ENCODE peak calls at places on chromosome 20, in eight cellular contexts. I is ovary, N is GM10248, X is breast epithelium, M is HFFc6, W is LNCaP clone FGC, C is brain microvascular endothelial cell, A is epithelial cell of esophagus. D is an unnamed sample.
A peak's percentile ranks its signal among the peaks of the same experiment; 100 is the strongest.

GRCh38 chr20:19735446-19735845 is 22.6 kb upstream of the RIN2 start:
- DNase-seq in M (peak; percentile 73), W (no peak), C (peak; percentile 88), I (peak; percentile 72), X (peak; percentile 52), N (no peak), A (peak; percentile 98), D (no peak)

GRCh38 chr20:52829111-52829510 is 143.0 kb upstream of the TSHZ2 start:
- DNase-seq in N (no peak), M (no peak), C (no peak), W (no peak), X (no peak), I (no peak), A (no peak), D (no peak)

GRCh38 chr20:48689388-48689787 is 138.4 kb downstream of the PREX1 start:
- DNase-seq in C (no peak), N (no peak), X (no peak), I (no peak), M (no peak), W (no peak), A (no peak), D (no peak)

GRCh38 chr20:41654884-41655283 is 36.7 kb upstream of the CHD6 start:
- DNase-seq in A (peak; percentile 42), I (no peak), M (no peak), C (peak; percentile 37), N (no peak), W (no peak), X (no peak), D (no peak)

GRCh38 chr20:23653400-23653938 is 15.7 kb upstream of the CST3 start:
- DNase-seq in W (no peak), X (no peak), N (no peak), M (no peak), C (no peak), I (no peak), A (no peak), D (peak; percentile 2)

GRCh38 chr20:17379651-17380050 is 151.5 kb downstream of the BFSP1 start:
- DNase-seq in A (no peak), C (no peak), M (no peak), I (no peak), W (no peak), X (no peak), N (no peak), D (no peak)

GRCh38 chr20:60553095-60553494 is 594.9 kb downstream of the CDH26 start:
- DNase-seq in I (no peak), X (no peak), N (no peak), A (no peak), W (no peak), C (no peak), M (no peak), D (no peak)

GRCh38 chr20:10119336-10119735 is 84.5 kb downstream of the ANKEF1 start:
- DNase-seq in X (no peak), N (no peak), C (no peak), W (no peak), M (no peak), I (no peak), A (peak; percentile 66), D (no peak)

GRCh38 chr20:4924032-4924431 is 77.3 kb downstream of the SLC23A2 start:
- DNase-seq in A (no peak), X (no peak), N (no peak), I (no peak), M (no peak), C (no peak), W (no peak), D (no peak)

GRCh38 chr20:16381444-16381843 is 191.8 kb downstream of the KIF16B start:
- DNase-seq in I (no peak), W (no peak), C (no peak), X (no peak), N (no peak), A (no peak), M (no peak), D (no peak)

GRCh38 chr20:57556980-57557274 is 4.0 kb upstream of the PCK1 start:
- DNase-seq in M (no peak), I (no peak), X (no peak), N (no peak), W (no peak), C (no peak), A (no peak), D (no peak)

GRCh38 chr20:62822239-62822787 is 5.5 kb downstream of the COL9A3 start:
- DNase-seq in X (no peak), W (no peak), A (no peak), M (no peak), I (no peak), N (no peak), C (no peak), D (no peak)
- TF ChIP-seq CTCF in X (no peak), W (no peak), A (no peak), M (no peak), I (no peak), N (no peak), C (no peak), D (no peak)

GRCh38 chr20:21554985-21555384 is 41.1 kb upstream of the NKX2-2 start:
- DNase-seq in C (no peak), A (no peak), I (no peak), N (no peak), X (no peak), W (no peak), M (no peak), D (no peak)
- TF ChIP-seq CTCF in C (no peak), A (no peak), I (no peak), N (no peak), X (no peak), W (no peak), M (no peak), D (no peak)

GRCh38 chr20:14948416-14948815 is 611.0 kb upstream of the FLRT3 start:
- DNase-seq in A (peak; percentile 46), N (no peak), M (no peak), X (no peak), I (no peak), W (no peak), C (no peak), D (no peak)
- TF ChIP-seq CTCF in A (peak; percentile 47), N (no peak), M (no peak), X (no peak), I (no peak), W (peak; percentile 27), C (peak; percentile 42), D (no peak)

GRCh38 chr20:47665221-47665991 is 119.9 kb downstream of the SULF2 start:
- DNase-seq in I (no peak), W (no peak), A (peak; percentile 93), C (no peak), N (no peak), X (no peak), M (no peak), D (no peak)
- TF ChIP-seq CTCF in I (no peak), W (no peak), A (peak; percentile 31), C (no peak), N (no peak), X (no peak), M (no peak), D (no peak)

GRCh38 chr20:45893831-45894230 is 2.7 kb downstream of the CTSA start:
- DNase-seq in M (peak; percentile 39), X (no peak), C (no peak), N (no peak), W (no peak), A (no peak), I (no peak), D (no peak)

GRCh38 chr20:45890077-45890996 is 671 bp downstream of the NEURL2 start:
- DNase-seq in X (peak; percentile 69), N (peak; percentile 66), C (peak; percentile 83), I (peak; percentile 89), M (peak; percentile 46), W (no peak), A (peak; percentile 72), D (peak; percentile 73)

GRCh38 chr20:45892828-45893500 is 1.8 kb downstream of the CTSA start:
- DNase-seq in I (no peak), W (no peak), X (no peak), C (no peak), M (no peak), N (no peak), A (peak; percentile 74), D (no peak)

GRCh38 chr20:45890997-45891983 is at the start of the genes CTSA and NEURL2:
- DNase-seq in X (peak; percentile 87), W (peak; percentile 73), N (peak; percentile 98), A (peak; percentile 89), I (peak; percentile 96), C (peak; percentile 89), M (peak; percentile 85), D (peak; percentile 99)

DNA sequence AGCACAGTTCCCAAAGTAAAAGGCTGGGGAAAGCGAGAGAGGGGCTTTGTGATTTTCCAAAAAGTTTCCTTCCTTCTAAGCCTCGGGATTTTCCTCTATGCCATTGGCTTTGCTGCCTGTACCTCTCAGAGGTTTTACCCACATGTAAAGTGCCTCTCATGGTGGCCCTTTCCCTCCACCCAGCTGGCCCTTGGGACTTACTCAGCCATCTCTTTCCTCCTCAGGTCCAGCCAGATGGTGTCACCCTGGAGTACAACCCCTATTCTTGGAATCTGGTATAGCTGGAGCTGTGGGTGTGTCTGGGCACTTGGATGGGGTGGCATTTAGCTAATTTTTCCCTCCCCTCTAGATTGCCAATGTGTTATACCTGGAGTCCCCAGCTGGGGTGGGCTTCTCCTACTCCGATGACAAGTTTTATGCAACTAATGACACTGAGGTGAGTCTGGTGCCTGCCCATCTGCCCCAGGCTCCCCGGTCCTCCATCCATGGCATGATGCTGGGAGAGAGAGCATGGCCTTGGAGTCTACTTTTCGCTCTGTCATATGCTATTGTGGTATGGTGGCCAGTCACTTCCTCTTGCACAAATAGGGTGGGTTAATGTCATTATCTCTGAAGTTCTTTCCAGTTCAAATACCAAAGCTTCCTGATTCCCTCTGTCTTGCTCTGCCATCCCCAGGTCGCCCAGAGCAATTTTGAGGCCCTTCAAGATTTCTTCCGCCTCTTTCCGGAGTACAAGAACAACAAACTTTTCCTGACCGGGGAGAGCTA is 1.1 kb downstream of the CTSA start:
- DNase-seq in M (peak; percentile 32), I (no peak), W (no peak), C (peak; percentile 18), N (no peak), A (peak; percentile 48), X (no peak), D (no peak)
- TF ChIP-seq CTCF in M (peak; percentile 52), I (no peak), W (peak; percentile 34), C (peak; percentile 52), N (peak; percentile 5), A (peak; percentile 29), X (no peak), D (no peak)

D was measured in GM13977.